ENCODE peak calls at places on chromosomes 13 and 19, in six cellular contexts. P is naive thymus-derived CD8-positive, alpha-beta T cell; O is GM03348; C is kidney glomerular epithelial cell; W is mesenteric fat pad; H is foreskin fibroblast. T is an unnamed sample.

GRCh38 chr19:11142528-11143171 is 12.9 kb downstream of the SPC24 start:
- DNase-seq in P (no peak), O (peak; percentile 97), C (peak; percentile 90), W (peak; percentile 94), H (peak; percentile 96), T (no peak)

GRCh38 chr13:76383671-76384461 is 502.3 kb downstream of the KCTD12 start:
- DNase-seq in P (no peak), O (peak; percentile 68), C (peak; percentile 84), W (no peak), H (peak; percentile 82), T (no peak)

GRCh38 chr19:10510301-10510802 is 6.9 kb downstream of the S1PR5 start:
- DNase-seq in P (peak; percentile 61), O (peak; percentile 55), C (no peak), W (no peak), H (no peak), T (peak; percentile 29)

GRCh38 chr19:32570081-32570785 is 10.8 kb upstream of the PDCD5 start:
- DNase-seq in P (peak; percentile 64), O (peak; percentile 72), C (peak; percentile 32), W (no peak), H (peak; percentile 60), T (peak; percentile 51)

GRCh38 chr13:67230774-67231480 is 791 bp upstream of the PCDH9 start:
- DNase-seq in P (peak; percentile 22), O (peak; percentile 69), C (peak; percentile 64), W (peak; percentile 91), H (peak; percentile 51), T (no peak)

GRCh38 chr13:97749174-97749573 is 204.3 kb upstream of the IPO5 start:
- DNase-seq in P (no peak), O (no peak), C (no peak), W (no peak), H (no peak), T (no peak)

GRCh38 chr19:21321996-21322395 is 7.2 kb downstream of the ZNF708 start:
- DNase-seq in P (no peak), O (no peak), C (no peak), W (no peak), H (no peak), T (no peak)

GRCh38 chr13:22062478-22063205 is 391.8 kb downstream of the FGF9 start:
- DNase-seq in P (no peak), O (peak; percentile 45), C (no peak), W (no peak), H (no peak), T (no peak)

GRCh38 chr19:18428837-18429674 is 8.9 kb downstream of the ISYNA1 start:
- DNase-seq in P (peak; percentile 86), O (peak; percentile 79), C (no peak), W (peak; percentile 94), H (peak; percentile 82), T (peak; percentile 81)

GRCh38 chr19:45467456-45468158 is at the start of gene FOSB:
- DNase-seq in P (peak; percentile 95), O (peak; percentile 95), C (peak; percentile 88), W (peak; percentile 98), H (peak; percentile 90), T (peak; percentile 98)

GRCh38 chr13:105058517-105058916 is 1476.9 kb downstream of the EFNB2 start:
- DNase-seq in P (no peak), O (no peak), C (no peak), W (no peak), H (no peak), T (no peak)

GRCh38 chr13:79709526-79709925 is 228.6 kb downstream of the NDFIP2 start:
- DNase-seq in P (no peak), O (peak; percentile 17), C (peak; percentile 21), W (no peak), H (no peak), T (no peak)

GRCh38 chr13:105231579-105231978 is 1303.9 kb downstream of the EFNB2 start:
- DNase-seq in P (no peak), O (no peak), C (no peak), W (no peak), H (no peak), T (no peak)

GRCh38 chr13:98370806-98371553 is 193.9 kb upstream of the RNF113B start:
- DNase-seq in P (no peak), O (peak; percentile 77), C (no peak), W (no peak), H (peak; percentile 85), T (no peak)

GRCh38 chr13:44267966-44268365 is 105.7 kb upstream of the SERP2 start:
- DNase-seq in P (no peak), O (peak; percentile 91), C (peak; percentile 61), W (no peak), H (no peak), T (no peak)

GRCh38 chr13:33577037-33577436 is 240.9 kb upstream of the RFC3 start:
- DNase-seq in P (no peak), O (no peak), C (no peak), W (no peak), H (no peak), T (no peak)